ENCODE peak calls at places on chromosomes 5 and 9, in eight cellular contexts. V is HepG2, P is spleen, Y is HCT116, T is breast epithelium, W is stomach, U is SK-N-SH, O is esophagus muscularis mucosa. K is an unnamed sample.

GRCh38 chr9:35114921-35115341 is 731 bp downstream of the ATOSB start:
- DNase-seq in W (peak; percentile 42), V (no peak), T (peak; percentile 44), Y (no peak), U (peak; percentile 38), P (peak; percentile 91), O (no peak), K (no peak)

GRCh38 chr9:96022445-96023031 is 147.0 kb downstream of the ERCC6L2 start:
- DNase-seq in Y (no peak), T (no peak), P (peak; percentile 82), W (no peak), U (peak; percentile 54), V (no peak), O (no peak), K (no peak)

GRCh38 chr5:18985397-18985796 is 1002.6 kb downstream of the CDH18 start:
- DNase-seq in W (no peak), Y (no peak), P (no peak), V (no peak), O (no peak), U (no peak), T (no peak), K (no peak)

GRCh38 chr5:174374206-174374605 is 328.7 kb downstream of the NSG2 start:
- DNase-seq in O (no peak), P (no peak), U (no peak), V (no peak), T (no peak), Y (no peak), W (no peak), K (no peak)

GRCh38 chr9:93950619-93951601 is 4.2 kb downstream of the BARX1 start:
- DNase-seq in V (no peak), O (no peak), U (peak; percentile 76), P (no peak), W (peak; percentile 69), T (no peak), Y (no peak), K (no peak)

GRCh38 chr5:136364307-136364706 is 1.0 kb downstream of the TRPC7 start:
- DNase-seq in Y (no peak), P (no peak), U (peak; percentile 30), W (no peak), V (no peak), O (no peak), T (no peak), K (no peak)

GRCh38 chr5:148794729-148795590 is 31.5 kb upstream of the ADRB2 start:
- DNase-seq in W (no peak), P (no peak), Y (no peak), V (no peak), T (no peak), U (no peak), O (no peak), K (no peak)

GRCh38 chr5:45101146-45101545 is 292.4 kb downstream of the MRPS30 start:
- DNase-seq in W (no peak), Y (no peak), P (no peak), V (no peak), T (no peak), O (no peak), U (no peak), K (no peak)

GRCh38 chr9:17906204-17906840 is 327.5 kb downstream of the SH3GL2 start:
- DNase-seq in Y (no peak), V (no peak), W (peak; percentile 44), P (no peak), T (no peak), O (no peak), U (peak; percentile 17), K (no peak)

GRCh38 chr9:103407260-103407659 is 412.1 kb downstream of the CYLC2 start:
- DNase-seq in U (no peak), V (no peak), P (no peak), Y (no peak), T (no peak), O (no peak), W (no peak), K (no peak)

GRCh38 chr9:105418588-105419108 is 29.2 kb upstream of the FSD1L start:
- DNase-seq in W (no peak), Y (no peak), P (no peak), T (no peak), V (peak; percentile 98), O (no peak), U (no peak), K (no peak)

GRCh38 chr9:112644449-112644965 is 73.4 kb downstream of the INIP start:
- DNase-seq in T (no peak), U (no peak), O (no peak), P (no peak), V (no peak), Y (no peak), W (no peak), K (no peak)

GRCh38 chr9:83956288-83957028 is 23.6 kb downstream of the HNRNPK start:
- DNase-seq in O (peak; percentile 92), Y (no peak), T (peak; percentile 41), W (peak; percentile 89), U (peak; percentile 88), V (peak; percentile 85), P (peak; percentile 93), K (no peak)

GRCh38 chr5:97042981-97043380 is 99.4 kb downstream of the LIX1 start:
- DNase-seq in O (no peak), Y (no peak), P (no peak), T (no peak), W (no peak), V (no peak), U (no peak), K (no peak)

GRCh38 chr5:178100774-178101173 is 12.6 kb upstream of the N4BP3 start:
- DNase-seq in W (no peak), O (no peak), V (no peak), T (no peak), P (no peak), U (no peak), Y (no peak), K (no peak)

DNA sequence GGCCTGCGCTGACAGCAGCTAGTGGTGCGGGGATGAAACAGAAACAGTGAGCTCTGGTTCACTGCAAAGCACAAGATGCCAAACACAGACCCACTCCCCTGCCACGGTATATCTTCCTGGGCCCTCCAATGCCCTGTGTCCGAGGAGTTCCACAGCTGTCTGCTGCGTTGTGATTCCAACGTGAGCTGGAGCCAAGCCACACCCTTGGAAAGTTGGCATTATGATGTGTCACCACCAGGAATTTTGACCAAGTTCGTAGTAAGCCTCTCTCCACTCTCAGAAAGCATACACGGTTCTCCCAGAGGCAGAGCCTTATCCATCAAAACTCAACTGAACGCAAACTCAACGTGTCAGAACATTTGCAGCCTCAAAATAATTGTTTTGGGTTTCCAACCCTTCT is 55.6 kb downstream of the MACROH2A1 start:
- DNase-seq in P (no peak), V (no peak), U (no peak), O (no peak), T (no peak), Y (no peak), W (no peak), K (no peak)
- H3K27ac ChIP-seq in P (no peak overlapping the region), V (no peak overlapping the region), U (no peak overlapping the region), O (no peak overlapping the region), T (no peak overlapping the region), Y (no peak overlapping the region), W (no peak overlapping the region), K (no peak overlapping the region)

GRCh38 chr5:69493235-69493925 is 790 bp downstream of the OCLN start:
- DNase-seq in P (peak; percentile 79), V (no peak), O (no peak), T (no peak), Y (no peak), W (peak; percentile 53), U (peak; percentile 74), K (no peak)

GRCh38 chr5:69489246-69489645 is 3.3 kb upstream of the OCLN start:
- DNase-seq in W (no peak), P (no peak), T (no peak), V (no peak), Y (no peak), U (no peak), O (no peak), K (no peak)

GRCh38 chr5:69492391-69493234 is at the start of gene OCLN:
- DNase-seq in V (peak; percentile 78), T (peak; percentile 67), Y (peak; percentile 81), O (no peak), W (peak; percentile 86), P (peak; percentile 78), U (peak; percentile 85), K (no peak)

GRCh38 chr5:69491838-69492390 is 676 bp upstream of the OCLN start:
- DNase-seq in V (no peak), Y (no peak), W (no peak), O (no peak), P (no peak), U (no peak), T (no peak), K (no peak)

GRCh38 chr5:69491027-69491426 is 1.6 kb upstream of the OCLN start:
- DNase-seq in W (no peak), P (no peak), U (no peak), V (no peak), T (no peak), Y (no peak), O (no peak), K (no peak)
- H3K4me3 ChIP-seq in W (no peak overlapping the region), P (no peak overlapping the region), U (no peak overlapping the region), V (no peak overlapping the region), T (no peak overlapping the region), Y (no peak overlapping the region), O (no peak overlapping the region), K (no peak overlapping the region)

GRCh38 chr5:172855597-172856292 is 21.7 kb downstream of the ERGIC1 start:
- DNase-seq in T (peak; percentile 85), U (peak; percentile 43), Y (no peak), P (no peak), O (no peak), V (no peak), W (peak; percentile 59), K (no peak)
- TF ChIP-seq POLR2AphosphoS5 in T (no peak), U (no peak), Y (no peak), P (peak; percentile 72), O (peak; percentile 73), V (no peak), W (no peak), K (no peak)

DNA sequence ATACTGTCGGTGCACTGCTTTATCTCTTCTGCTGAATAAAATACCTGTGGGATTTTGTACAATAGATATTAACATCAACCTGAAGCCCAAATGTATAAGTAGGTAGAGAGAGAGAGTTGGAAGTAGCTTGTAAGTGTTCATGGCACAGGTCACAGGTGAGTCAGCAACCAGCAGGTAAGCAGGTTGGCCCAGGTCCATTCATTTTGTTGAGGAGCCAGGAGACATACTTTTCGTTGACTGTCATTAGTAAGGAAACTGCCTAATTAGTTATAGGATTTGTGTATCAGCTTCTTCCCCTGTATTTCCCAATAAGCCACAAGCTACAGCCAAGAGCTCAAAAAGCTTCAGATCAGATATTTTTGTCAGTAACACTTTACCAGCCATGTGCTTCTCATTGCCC is 650.8 kb downstream of the IRX1 start:
- DNase-seq in U (no peak), V (no peak), Y (no peak), W (no peak), P (no peak), T (peak; percentile 54), O (peak; percentile 57), K (no peak)
- H3K27ac ChIP-seq in U (no peak overlapping the region), V (no peak overlapping the region), Y (no peak overlapping the region), W (no peak overlapping the region), P (no peak overlapping the region), T (no peak overlapping the region), O (no peak overlapping the region), K (no peak overlapping the region)